ENCODE peak calls at places on chromosomes 7 and 10, in six cellular contexts. J, R, M, N, I and P are unnamed samples. For H3K4me1 and H3K9me3, the result is how much of the 10 kb centered on the place peaks cover.

GRCh38 chr7:133299620-133300019 is 46.7 kb downstream of the EXOC4 start:
- DNase-seq in J (no peak), R (no peak), M (no peak), N (no peak), I (no peak), P (no peak)

GRCh38 chr7:108331971-108332370 is 124.3 kb downstream of the NRCAM start:
- DNase-seq in J (no peak), R (no peak), M (no peak), N (no peak), I (no peak), P (no peak)

GRCh38 chr7:6221340-6222319 is 50.8 kb downstream of the CYTH3 start:
- DNase-seq in J (no peak), R (no peak), M (no peak), N (no peak), I (no peak), P (no peak)

GRCh38 chr10:35353399-35353798 is 17.1 kb downstream of the CCNY start:
- DNase-seq in J (no peak), R (no peak), M (no peak), N (no peak), I (no peak), P (no peak)

GRCh38 chr10:57822965-57823364 is 444.7 kb downstream of the IPMK start:
- DNase-seq in J (no peak), R (no peak), M (no peak), N (no peak), I (no peak), P (no peak)

GRCh38 chr10:96334888-96335526 is 23.8 kb downstream of the OPALIN start:
- DNase-seq in J (no peak), R (no peak), M (peak), N (no peak), I (peak), P (no peak)

GRCh38 chr10:60816624-60817023 is 38.3 kb downstream of the CDK1 start:
- DNase-seq in J (no peak), R (peak), M (peak), N (no peak), I (peak), P (peak)

GRCh38 chr10:36578306-36578705 is 547.1 kb upstream of the ANKRD30A start:
- DNase-seq in J (no peak), R (no peak), M (no peak), N (no peak), I (no peak), P (no peak)

GRCh38 chr10:97673736-97674525 is 13.1 kb downstream of the AVPI1 start:
- DNase-seq in J (no peak), R (peak), M (no peak), N (no peak), I (no peak), P (no peak)

GRCh38 chr10:34351161-34351560 is 463.9 kb downstream of the PARD3 start:
- DNase-seq in J (no peak), R (no peak), M (no peak), N (no peak), I (no peak), P (no peak)

GRCh38 chr7:74267756-74268565 is 13.8 kb upstream of the RFC2 start:
- DNase-seq in J (no peak), R (no peak), M (no peak), N (no peak), I (no peak), P (no peak)

GRCh38 chr7:50640256-50640655 is 75.1 kb upstream of the DDC start:
- DNase-seq in J (no peak), R (no peak), M (no peak), N (no peak), I (no peak), P (no peak)

GRCh38 chr7:16726189-16726588 is 27.4 kb upstream of the TSPAN13 start:
- DNase-seq in J (no peak), R (no peak), M (no peak), N (no peak), I (peak), P (no peak)
- H3K27ac ChIP-seq in J (no peak), R (no peak), M (no peak), N (no peak), I (no peak), P (no peak)

DNA sequence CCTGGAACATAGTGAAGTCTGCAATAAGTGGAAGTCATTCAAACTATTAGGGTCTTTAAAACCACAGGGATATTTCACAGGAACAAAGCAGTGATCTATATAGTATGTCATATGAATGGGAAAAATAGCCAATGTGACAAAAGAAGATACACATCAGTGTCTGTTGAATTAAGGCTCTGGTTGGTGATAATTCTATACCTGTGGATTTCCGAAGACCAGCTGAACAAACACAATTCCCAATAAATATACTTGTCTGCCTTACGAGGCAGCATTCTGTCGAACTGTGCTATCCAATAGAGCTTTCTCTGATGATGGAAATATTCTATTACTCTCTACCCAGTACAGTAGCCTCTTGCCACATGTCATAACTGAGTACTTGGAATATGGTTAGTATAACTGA is 55.9 kb upstream of the CAV2 start:
- DNase-seq in J (no peak), R (no peak), M (no peak), N (no peak), I (no peak), P (no peak)
- H3K4me1 ChIP-seq in J (under half), R (under half), M (under half), N (under half), I (under half), P (under half)

GRCh38 chr7:159167139-159167538 is 22.5 kb upstream of the VIPR2 start:
- DNase-seq in J (no peak), R (no peak), M (no peak), N (no peak), I (no peak), P (no peak)

GRCh38 chr7:159177270-159178036 is 32.8 kb upstream of the VIPR2 start:
- DNase-seq in J (no peak), R (peak), M (no peak), N (no peak), I (no peak), P (no peak)

GRCh38 chr7:159175792-159176191 is 31.1 kb upstream of the VIPR2 start:
- DNase-seq in J (no peak), R (no peak), M (no peak), N (no peak), I (no peak), P (no peak)

GRCh38 chr7:159169391-159169790 is 24.7 kb upstream of the VIPR2 start:
- DNase-seq in J (no peak), R (no peak), M (no peak), N (no peak), I (no peak), P (no peak)

GRCh38 chr7:159172314-159172892 is 27.7 kb upstream of the VIPR2 start:
- DNase-seq in J (no peak), R (peak), M (no peak), N (no peak), I (no peak), P (no peak)
- H3K9me3 ChIP-seq in J (under half), R (under half), M (under half), N (under half), I (under half), P (under half)

GRCh38 chr7:19665399-19666008 is 43.3 kb downstream of the POLR1F start:
- DNase-seq in J (no peak), R (no peak), M (no peak), N (no peak), I (peak), P (no peak)
- H3K27ac ChIP-seq in J (no peak), R (no peak), M (no peak), N (no peak), I (no peak), P (no peak)

DNA sequence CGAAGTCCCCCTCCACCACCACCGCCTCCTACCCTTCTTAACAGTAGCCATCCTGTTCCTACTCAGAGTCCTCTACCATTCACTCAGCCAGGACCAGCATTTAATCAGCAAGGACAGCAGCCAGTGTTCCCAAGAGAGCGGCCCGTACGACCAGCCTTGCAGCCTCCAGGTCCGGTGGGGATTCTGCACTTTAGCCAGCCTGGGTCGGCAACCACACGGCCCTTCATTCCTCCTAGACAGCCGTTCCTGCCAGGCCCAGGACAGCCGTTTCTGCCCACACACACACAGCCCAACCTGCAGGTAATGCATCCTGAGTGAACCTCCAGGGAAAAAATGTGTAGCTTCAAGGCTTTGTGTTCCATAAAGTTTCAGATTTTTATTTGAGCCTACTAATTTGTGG is 74.2 kb downstream of the SHH start:
- DNase-seq in J (no peak), R (no peak), M (no peak), N (no peak), I (no peak), P (no peak)
- H3K4me1 ChIP-seq in J (under half), R (under half), M (under half), N (under half), I (under half), P (under half)

GRCh38 chr10:130889240-130889639 is 422.3 kb downstream of the TCERG1L start:
- DNase-seq in J (no peak), R (no peak), M (no peak), N (no peak), I (no peak), P (no peak)

GRCh38 chr10:130884456-130884855 is 427.1 kb downstream of the TCERG1L start:
- DNase-seq in J (no peak), R (no peak), M (no peak), N (no peak), I (no peak), P (peak)

GRCh38 chr10:130888493-130888892 is 423.0 kb downstream of the TCERG1L start:
- DNase-seq in J (no peak), R (no peak), M (no peak), N (no peak), I (no peak), P (no peak)

GRCh38 chr10:130882911-130883310 is 428.6 kb downstream of the TCERG1L start:
- DNase-seq in J (no peak), R (no peak), M (no peak), N (no peak), I (no peak), P (no peak)

DNA sequence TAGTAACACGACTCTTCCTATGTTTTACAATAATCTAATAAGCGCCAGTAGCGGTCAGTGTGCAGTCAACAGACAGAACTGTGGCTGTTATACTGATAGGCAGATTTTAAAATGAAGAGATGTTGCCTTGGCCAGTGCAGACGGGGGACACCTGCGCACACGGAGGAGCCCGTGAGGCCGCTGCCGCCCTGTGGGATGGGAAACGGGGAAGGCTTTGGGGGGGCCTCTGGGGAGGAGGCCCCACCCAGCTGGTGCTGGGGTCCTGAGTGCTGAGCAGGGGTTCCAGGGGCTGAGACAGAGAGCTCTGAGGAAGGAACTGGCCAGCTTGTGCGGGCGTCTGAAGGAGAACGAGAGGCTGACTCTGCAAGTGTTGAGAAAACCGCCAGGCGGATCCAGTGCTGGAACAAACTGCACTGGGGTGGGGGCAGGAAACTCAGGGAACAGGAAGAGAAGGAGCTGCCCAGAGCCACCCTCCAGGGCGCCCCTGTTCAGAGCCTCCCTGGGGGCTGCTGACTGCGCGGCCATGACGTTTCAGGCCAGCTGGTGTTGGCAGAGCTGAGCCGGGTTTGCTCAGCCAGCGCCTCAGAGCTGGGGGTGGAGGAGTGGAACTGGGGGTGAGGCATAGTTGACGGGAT is 426.4 kb downstream of the TCERG1L start:
- DNase-seq in J (no peak), R (no peak), M (no peak), N (no peak), I (no peak), P (no peak)
- H3K9me3 ChIP-seq in J (under half), R (under half), M (under half), N (under half), I (under half), P (under half)

GRCh38 chr10:104334965-104335650 is 3.2 kb downstream of the ITPRIP start:
- DNase-seq in J (no peak), R (no peak), M (peak), N (no peak), I (no peak), P (no peak)
- H3K27ac ChIP-seq in J (peak), R (peak), M (no peak), N (no peak), I (no peak), P (peak)

GRCh38 chr10:22621726-22622125 is 92.7 kb downstream of the PIP4K2A start:
- DNase-seq in J (no peak), R (no peak), M (no peak), N (no peak), I (no peak), P (no peak)
- H3K4me1 ChIP-seq in J (under half), R (under half), M (under half), N (under half), I (half or more), P (under half)

DNA sequence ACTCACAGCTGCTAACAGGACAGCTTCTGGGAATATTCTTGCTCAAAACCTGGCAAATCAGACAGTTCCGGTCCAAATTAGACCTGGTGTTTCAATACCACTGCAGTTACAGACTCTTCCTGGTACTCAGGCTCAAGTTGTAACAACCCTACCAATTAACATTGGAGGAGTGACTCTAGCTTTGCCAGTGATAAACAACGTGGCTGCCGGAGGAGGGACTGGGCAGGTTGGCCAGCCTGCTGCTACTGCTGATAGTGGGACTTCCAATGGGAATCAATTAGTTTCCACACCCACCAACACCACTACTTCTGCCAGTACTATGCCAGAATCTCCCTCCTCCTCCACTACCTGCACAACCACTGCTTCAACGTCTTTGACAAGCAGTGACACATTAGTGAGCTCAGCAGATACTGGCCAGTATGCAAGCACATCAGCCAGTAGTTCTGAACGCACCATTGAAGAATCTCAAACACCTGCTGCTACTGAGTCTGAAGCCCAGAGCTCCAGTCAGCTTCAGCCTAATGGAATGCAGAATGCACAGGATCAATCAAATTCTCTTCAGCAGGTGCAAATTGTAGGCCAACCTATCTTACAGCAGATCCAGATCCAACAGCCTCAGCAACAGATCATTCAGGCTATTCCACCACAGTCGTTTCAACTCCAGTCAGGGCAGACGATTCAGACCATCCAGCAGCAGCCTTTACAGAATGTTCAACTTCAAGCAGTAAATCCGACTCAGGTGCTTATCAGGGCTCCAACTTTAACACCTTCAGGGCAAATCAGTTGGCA is 2.1 kb downstream of the SP4 start:
- DNase-seq in J (no peak), R (no peak), M (no peak), N (no peak), I (no peak), P (no peak)
- H3K9me3 ChIP-seq in J (under half), R (under half), M (under half), N (under half), I (under half), P (under half)